ENCODE peak calls at places on chromosome 2, in four cellular contexts. T, R, P and F are unnamed samples.

GRCh38 chr2:105952131-105952530 is 207.4 kb downstream of the NCK2 start:
- DNase-seq in P (no peak), T (peak), R (no peak), F (peak)

GRCh38 chr2:109372171-109372568 is 241.6 kb downstream of the SEPTIN10 start:
- DNase-seq in T (no peak), R (no peak), P (no peak), F (no peak)

GRCh38 chr2:191150121-191150450 is 708 bp downstream of the STAT4 start:
- DNase-seq in R (no peak), P (no peak), T (no peak), F (no peak)

GRCh38 chr2:239814917-239815637 is 210.1 kb downstream of the NDUFA10 start:
- DNase-seq in T (no peak), R (no peak), P (no peak), F (no peak)

GRCh38 chr2:118836411-118836930 is 11.0 kb downstream of the EN1 start:
- DNase-seq in P (no peak), R (no peak), T (no peak), F (no peak)

GRCh38 chr2:122748552-122749011 is 993.1 kb downstream of the TSN start:
- DNase-seq in P (no peak), R (no peak), T (no peak), F (peak)

GRCh38 chr2:71935291-71935848 is 212.3 kb downstream of the CYP26B1 start:
- DNase-seq in R (no peak), T (no peak), P (peak), F (no peak)

GRCh38 chr2:129400825-129401224 is 578.6 kb upstream of the RAB6C start:
- DNase-seq in T (no peak), R (no peak), P (no peak), F (no peak)

GRCh38 chr2:232385660-232386489 is 7.3 kb downstream of the ALPP start:
- DNase-seq in R (no peak), P (peak), T (no peak), F (peak)

GRCh38 chr2:101729521-101730190 is 32.1 kb downstream of the MAP4K4 start:
- DNase-seq in R (no peak), P (no peak), T (no peak), F (no peak)

GRCh38 chr2:108271691-108272253 is 16.9 kb upstream of the SULT1C2 start:
- DNase-seq in R (no peak), P (peak), T (no peak), F (no peak)

GRCh38 chr2:148020036-148020357 is 540 bp downstream of the ORC4 start:
- DNase-seq in T (peak), P (no peak), R (no peak), F (no peak)

GRCh38 chr2:98039085-98039756 is 43.5 kb upstream of the TMEM131 start:
- DNase-seq in T (peak), R (no peak), P (no peak), F (no peak)

GRCh38 chr2:223315813-223316212 is 263.8 kb downstream of the KCNE4 start:
- DNase-seq in T (no peak), P (no peak), R (no peak), F (no peak)

GRCh38 chr2:54073796-54074195 is 41.6 kb upstream of the ACYP2 start:
- DNase-seq in T (no peak), P (no peak), R (no peak), F (no peak)

GRCh38 chr2:206086683-206087350 is 843 bp upstream of the INO80D start:
- DNase-seq in T (no peak), R (no peak), P (no peak), F (no peak)
- TF ChIP-seq POLR2AphosphoS5 in T (no peak), R (no peak), P (no peak), F (no peak)

GRCh38 chr2:45895477-45895876 is 244.0 kb downstream of the PRKCE start:
- DNase-seq in R (no peak), P (no peak), T (no peak), F (no peak)
- TF ChIP-seq POLR2AphosphoS5 in R (no peak), P (no peak), T (no peak), F (no peak)

GRCh38 chr2:112053917-112054846 is 887 bp upstream of the TMEM87B start:
- DNase-seq in T (peak), R (peak), P (peak), F (peak)
- TF ChIP-seq POLR2AphosphoS5 in T (no peak), R (peak), P (peak), F (no peak)

DNA sequence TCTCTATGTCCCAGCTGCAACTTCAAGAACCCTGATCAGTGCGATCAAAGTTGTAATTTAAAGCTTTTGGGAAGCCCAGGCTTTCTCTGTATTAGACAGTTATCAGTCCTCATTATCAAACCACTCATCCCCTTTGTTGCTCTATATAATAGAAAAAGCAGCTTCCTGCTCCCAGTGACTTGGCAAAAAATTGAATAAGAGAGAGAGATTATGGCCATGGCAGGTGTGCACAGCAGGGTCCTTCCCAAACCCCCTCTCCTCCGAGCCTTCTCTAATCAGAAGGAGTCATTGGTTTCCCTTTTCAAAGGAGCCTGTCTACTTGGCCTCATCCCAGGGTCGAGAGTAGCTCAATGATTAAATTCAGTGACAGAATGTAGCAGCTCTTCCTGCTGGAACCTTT is 81.5 kb downstream of the SEMA4F start:
- DNase-seq in T (no peak), P (no peak), R (no peak), F (peak)
- TF ChIP-seq POLR2AphosphoS5 in T (no peak), P (no peak), R (no peak), F (no peak)

GRCh38 chr2:285990-286389 is 1.9 kb downstream of the ALKAL2 start:
- DNase-seq in R (no peak), P (no peak), T (no peak), F (no peak)

GRCh38 chr2:285506-285905 is 2.4 kb downstream of the ALKAL2 start:
- DNase-seq in P (no peak), R (no peak), T (no peak), F (peak)

GRCh38 chr2:287471-287885 is 413 bp downstream of the ALKAL2 start:
- DNase-seq in P (no peak), R (no peak), T (no peak), F (peak)

GRCh38 chr2:288002-288742 is at the start of gene ALKAL2:
- DNase-seq in R (no peak), T (no peak), P (no peak), F (peak)

GRCh38 chr2:286774-287392 is 1.0 kb downstream of the ALKAL2 start:
- DNase-seq in P (no peak), R (no peak), T (no peak), F (peak)
- TF ChIP-seq POLR2AphosphoS5 in P (no peak), R (no peak), T (no peak), F (no peak)

GRCh38 chr2:69889302-69889701 is 4.5 kb upstream of the SNRNP27 start:
- DNase-seq in P (no peak), R (no peak), T (no peak), F (no peak)

GRCh38 chr2:69893684-69894481 is at the start of gene SNRNP27:
- DNase-seq in R (peak), T (peak), P (peak), F (peak)

GRCh38 chr2:69890881-69891280 is 2.9 kb upstream of the SNRNP27 start:
- DNase-seq in R (no peak), T (no peak), P (no peak), F (no peak)

DNA sequence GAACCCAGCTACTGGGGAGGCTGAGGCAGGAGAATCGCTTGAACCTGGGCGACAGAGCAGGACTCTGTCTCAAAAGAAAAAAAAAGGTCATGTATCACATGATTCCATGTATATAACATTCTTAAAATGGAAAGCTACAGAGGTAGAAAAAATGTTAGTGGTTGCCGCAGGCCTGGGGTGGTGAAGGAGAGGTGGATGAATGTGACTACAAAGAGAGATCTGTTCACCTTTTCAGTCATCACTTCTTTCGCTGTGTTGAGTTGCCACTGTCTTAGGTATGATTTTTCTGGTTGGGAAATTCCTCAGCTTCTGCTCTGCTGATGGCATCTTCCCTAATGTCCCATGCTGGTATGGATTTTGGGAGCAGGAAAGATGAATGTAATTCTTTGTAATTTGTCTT is 5.3 kb upstream of the SNRNP27 start:
- DNase-seq in P (no peak), R (no peak), T (no peak), F (no peak)
- TF ChIP-seq POLR2AphosphoS5 in P (no peak), R (no peak), T (no peak), F (no peak)

DNA sequence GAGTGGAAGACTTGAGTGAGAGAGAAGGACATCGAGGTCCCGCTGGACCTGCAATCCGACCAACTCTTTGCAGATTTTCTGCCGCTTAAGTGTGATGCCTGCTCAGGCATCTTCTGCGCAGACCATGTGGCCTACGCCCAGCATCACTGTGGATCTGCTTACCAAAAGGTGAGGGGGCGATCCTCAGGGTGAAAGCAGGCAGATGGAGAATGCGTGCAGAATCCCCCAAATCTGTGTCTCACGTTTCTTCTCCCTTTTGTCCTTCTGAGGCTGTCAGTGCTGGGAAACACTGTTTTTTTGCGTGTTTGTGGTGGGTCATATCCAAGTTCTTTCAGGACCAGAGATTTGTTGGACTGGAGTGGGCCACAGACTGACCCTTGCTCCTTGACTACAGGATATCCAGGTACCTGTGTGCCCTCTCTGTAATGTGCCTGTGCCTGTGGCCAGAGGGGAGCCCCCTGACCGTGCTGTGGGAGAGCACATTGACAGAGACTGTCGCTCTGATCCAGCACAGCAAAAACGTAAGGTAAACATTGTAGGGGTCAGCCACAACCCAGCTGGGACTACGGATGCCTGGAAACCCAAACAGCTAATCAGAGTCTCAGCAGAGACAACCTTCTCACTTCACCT is 787 bp downstream of the ZFAND2B start:
- DNase-seq in P (no peak), R (no peak), T (no peak), F (no peak)
- TF ChIP-seq POLR2AphosphoS5 in P (no peak), R (no peak), T (no peak), F (no peak)

GRCh38 chr2:85741811-85742507 is 11.8 kb upstream of the ATOH8 start:
- DNase-seq in P (peak), R (peak), T (no peak), F (no peak)
- TF ChIP-seq POLR2AphosphoS5 in P (peak), R (peak), T (no peak), F (no peak)